ENCODE peak calls at places on chromosomes 6 and 20, in six cellular contexts. N, L, H, S, X and C are unnamed samples.

GRCh38 chr6:22470454-22471368 is 98.7 kb upstream of the HDGFL1 start:
- DNase-seq in H (no peak), S (no peak), X (no peak), L (no peak), N (no peak), C (no peak)

GRCh38 chr6:154318711-154319110 is 37.9 kb downstream of the IPCEF1 start:
- DNase-seq in S (no peak), X (no peak), N (no peak), L (no peak), H (no peak), C (no peak)

GRCh38 chr6:39309942-39310531 is 4.2 kb downstream of the KCNK17 start:
- DNase-seq in X (peak; percentile 82), L (no peak), H (peak; percentile 59), S (peak; percentile 92), N (peak; percentile 83), C (no peak)

GRCh38 chr20:41480054-41480770 is 113.6 kb upstream of the EMILIN3 start:
- DNase-seq in L (no peak), S (no peak), N (no peak), H (no peak), X (no peak), C (no peak)

GRCh38 chr6:89079611-89080213 is 839 bp upstream of the PNRC1 start:
- DNase-seq in X (no peak), L (no peak), N (no peak), S (no peak), H (peak; percentile 19), C (no peak)

GRCh38 chr6:147508871-147509608 is 550 bp downstream of the SAMD5 start:
- DNase-seq in H (peak; percentile 6), S (peak; percentile 61), X (no peak), L (no peak), N (peak; percentile 26), C (no peak)

GRCh38 chr6:41055149-41055548 is 2.1 kb downstream of the APOBEC2 start:
- DNase-seq in X (no peak), N (no peak), S (no peak), L (no peak), H (no peak), C (no peak)

GRCh38 chr20:57763235-57763595 is 53.4 kb upstream of the PMEPA1 start:
- DNase-seq in X (no peak), S (no peak), L (no peak), H (no peak), N (no peak), C (no peak)

GRCh38 chr6:119575721-119576120 is 226.2 kb upstream of the MAN1A1 start:
- DNase-seq in N (no peak), L (no peak), S (no peak), H (no peak), X (peak; percentile 3), C (no peak)

GRCh38 chr6:137489410-137490371 is 4.5 kb downstream of the OLIG3 start:
- DNase-seq in S (peak; percentile 71), L (no peak), H (no peak), N (peak; percentile 20), X (no peak), C (no peak)

GRCh38 chr6:41548098-41548840 is 2.1 kb downstream of the FOXP4 start:
- DNase-seq in X (no peak), S (no peak), H (no peak), L (no peak), N (no peak), C (no peak)

GRCh38 chr6:12761376-12762115 is 45.0 kb downstream of the PHACTR1 start:
- DNase-seq in H (no peak), X (peak; percentile 27), L (no peak), S (no peak), N (no peak), C (no peak)

GRCh38 chr6:43949451-43950110 is 177.7 kb downstream of the MRPL14 start:
- DNase-seq in H (no peak), N (no peak), L (no peak), S (no peak), X (no peak), C (no peak)

GRCh38 chr6:105560611-105561066 is 157.8 kb upstream of the PREP start:
- DNase-seq in L (no peak), S (no peak), N (no peak), X (no peak), H (peak; percentile 19), C (no peak)

GRCh38 chr6:48449002-48449401 is 338.0 kb upstream of the PTCHD4 start:
- DNase-seq in X (no peak), N (no peak), L (no peak), S (no peak), H (no peak), C (no peak)

GRCh38 chr6:4675086-4675485 is 101.1 kb upstream of the CDYL start:
- DNase-seq in S (peak; percentile 39), H (no peak), X (no peak), N (no peak), L (no peak), C (no peak)

GRCh38 chr6:150567823-150568383 is 31.8 kb upstream of the PLEKHG1 start:
- DNase-seq in L (no peak), N (no peak), S (no peak), X (peak; percentile 5), H (no peak), C (no peak)

GRCh38 chr20:63053430-63054102 is 46.8 kb upstream of the BHLHE23 start:
- DNase-seq in H (no peak), S (peak; percentile 31), L (no peak), N (no peak), X (no peak), C (no peak)

GRCh38 chr20:61938839-61939690 is 126.6 kb downstream of the TAF4 start:
- DNase-seq in H (no peak), X (no peak), S (peak; percentile 43), L (no peak), N (no peak), C (no peak)

GRCh38 chr6:33717857-33718552 is 6.5 kb upstream of the UQCC2 start:
- DNase-seq in H (no peak), L (no peak), X (no peak), S (no peak), N (no peak), C (no peak)

GRCh38 chr6:37483917-37484785 is 15.5 kb downstream of the CCDC167 start:
- DNase-seq in H (peak; percentile 90), S (peak; percentile 93), L (no peak), X (peak; percentile 70), N (peak; percentile 72), C (peak; percentile 20)

GRCh38 chr20:3421985-3422384 is 14.5 kb upstream of the DNAAF9 start:
- DNase-seq in N (no peak), H (no peak), X (no peak), S (no peak), L (no peak), C (no peak)

GRCh38 chr6:72999995-73000394 is 225.3 kb downstream of the KHDC1L start:
- DNase-seq in L (no peak), X (no peak), N (no peak), H (no peak), S (no peak), C (no peak)

GRCh38 chr6:21856096-21856825 is 262.7 kb downstream of the SOX4 start:
- DNase-seq in S (no peak), L (peak; percentile 78), X (peak; percentile 52), H (no peak), N (no peak), C (no peak)

GRCh38 chr6:165676435-165677068 is 13.5 kb upstream of the PDE10A start:
- DNase-seq in H (no peak), S (no peak), L (no peak), X (peak; percentile 61), N (no peak), C (no peak)

GRCh38 chr6:52333840-52334200 is 28.1 kb upstream of the PAQR8 start:
- DNase-seq in S (no peak), N (no peak), L (no peak), H (no peak), X (no peak), C (no peak)

GRCh38 chr20:47188540-47188939 is 168.0 kb downstream of the ZMYND8 start:
- DNase-seq in L (no peak), X (no peak), N (no peak), S (no peak), H (no peak), C (no peak)

GRCh38 chr6:150056916-150057315 is 12.0 kb downstream of the ULBP3 start:
- DNase-seq in S (no peak), X (no peak), H (no peak), N (no peak), L (no peak), C (no peak)

GRCh38 chr20:58106143-58106750 is 122.2 kb downstream of the ANKRD60 start:
- DNase-seq in H (no peak), L (no peak), X (no peak), N (no peak), S (no peak), C (no peak)

GRCh38 chr6:10962673-10963072 is 75.8 kb downstream of the SYCP2L start:
- DNase-seq in H (no peak), X (no peak), L (no peak), N (no peak), S (no peak), C (no peak)

GRCh38 chr6:170497845-170498281 is 55.2 kb downstream of the PSMB1 start:
- DNase-seq in L (no peak), N (peak; percentile 5), H (no peak), X (peak; percentile 28), S (peak; percentile 67), C (peak; percentile 79)

GRCh38 chr20:40966103-40966502 is 62.5 kb upstream of the TOP1 start:
- DNase-seq in H (no peak), N (no peak), L (no peak), S (peak; percentile 63), X (no peak), C (no peak)

GRCh38 chr6:78513856-78514255 is 353.5 kb upstream of the IRAK1BP1 start:
- DNase-seq in L (no peak), N (no peak), S (no peak), H (no peak), X (no peak), C (peak; percentile 20)

GRCh38 chr6:44805239-44805849 is 417.8 kb downstream of the CDC5L start:
- DNase-seq in N (no peak), X (no peak), S (no peak), H (no peak), L (no peak), C (no peak)

GRCh38 chr6:157443066-157443800 is 62.2 kb downstream of the ZDHHC14 start:
- DNase-seq in N (no peak), S (no peak), L (no peak), H (no peak), X (no peak), C (no peak)

GRCh38 chr6:148342146-148343027 is at the start of gene SASH1:
- DNase-seq in X (peak; percentile 66), L (peak; percentile 80), S (peak; percentile 86), H (no peak), N (peak; percentile 69), C (peak; percentile 88)